ENCODE peak calls at places on chromosomes 2 and 18, in seven cellular contexts. R is Caco-2, U is transverse colon, C is GM23338, S is epithelial cell of proximal tubule, Z is ovary, N is kidney epithelial cell. B is an unnamed sample.

GRCh38 chr2:236684534-236685256 is 115.1 kb downstream of the ACKR3 start:
- DNase-seq in Z (no peak), S (no peak), R (no peak), N (no peak), U (no peak), C (peak), B (no peak)

GRCh38 chr2:158994920-158995676 is 26.7 kb downstream of the TANC1 start:
- DNase-seq in Z (no peak), R (peak), S (no peak), C (peak), N (no peak), U (no peak), B (peak)

GRCh38 chr2:150938586-150938985 is 323.1 kb downstream of the RBM43 start:
- DNase-seq in U (no peak), N (no peak), C (no peak), R (no peak), Z (no peak), S (no peak), B (no peak)

GRCh38 chr2:31274700-31275075 is 40.7 kb downstream of the EHD3 start:
- DNase-seq in S (no peak), Z (no peak), C (no peak), U (no peak), R (no peak), N (no peak), B (no peak)

GRCh38 chr2:225735844-225736243 is 336.3 kb downstream of the NYAP2 start:
- DNase-seq in R (no peak), U (no peak), S (no peak), N (no peak), C (no peak), Z (no peak), B (no peak)

GRCh38 chr18:45526120-45526841 is 89.0 kb upstream of the SLC14A2 start:
- DNase-seq in U (no peak), C (no peak), R (no peak), S (no peak), N (no peak), Z (no peak), B (no peak)

GRCh38 chr2:240622631-240623235 is 2.5 kb upstream of the GPR35 start:
- DNase-seq in N (no peak), S (no peak), R (no peak), Z (no peak), C (no peak), U (peak), B (no peak)

GRCh38 chr2:9666306-9666705 is 35.5 kb upstream of the YWHAQ start:
- DNase-seq in C (no peak), S (no peak), Z (no peak), U (no peak), R (no peak), N (no peak), B (no peak)

GRCh38 chr2:119517433-119517832 is 6.8 kb downstream of the SCTR start:
- DNase-seq in N (no peak), Z (no peak), S (no peak), R (peak), U (peak), C (peak), B (peak)

GRCh38 chr2:42298132-42298531 is 62.9 kb downstream of the COX7A2L start:
- DNase-seq in R (no peak), C (no peak), N (no peak), Z (no peak), U (no peak), S (no peak), B (no peak)

GRCh38 chr2:54285451-54285850 is 29.4 kb upstream of the TSPYL6 start:
- DNase-seq in R (no peak), S (no peak), Z (no peak), C (no peak), U (no peak), N (no peak), B (no peak)

GRCh38 chr2:201964631-201965206 is 68.9 kb upstream of the FZD7 start:
- DNase-seq in N (no peak), C (no peak), Z (no peak), R (no peak), U (no peak), S (no peak), B (peak)

GRCh38 chr18:79392226-79392625 is 3.5 kb upstream of the NFATC1 start:
- DNase-seq in N (no peak), R (no peak), U (no peak), Z (no peak), S (no peak), C (no peak), B (no peak)

GRCh38 chr18:49621851-49622351 is 60.0 kb downstream of the LIPG start:
- DNase-seq in C (no peak), R (no peak), N (no peak), S (no peak), U (no peak), Z (no peak), B (no peak)

GRCh38 chr18:10798727-10799435 is 273.1 kb downstream of the NAPG start:
- DNase-seq in N (peak), S (peak), R (peak), Z (no peak), C (peak), U (no peak), B (peak)

GRCh38 chr2:216710531-216711282 is 15.4 kb upstream of the IGFBP5 start:
- DNase-seq in U (no peak), Z (no peak), C (no peak), N (no peak), S (no peak), R (no peak), B (no peak)

GRCh38 chr2:177598321-177598922 is 205.8 kb downstream of the AGPS start:
- DNase-seq in R (no peak), C (no peak), N (no peak), U (no peak), S (no peak), Z (peak), B (no peak)

GRCh38 chr2:134104754-134105153 is 149.1 kb upstream of the MGAT5 start:
- DNase-seq in Z (no peak), U (no peak), S (no peak), R (no peak), C (no peak), N (no peak), B (no peak)

GRCh38 chr2:113041871-113042270 is 10.8 kb downstream of the IL36B start:
- DNase-seq in C (peak), Z (no peak), S (no peak), R (peak), U (no peak), N (no peak), B (no peak)

GRCh38 chr2:235462415-235462790 is 31.4 kb upstream of the AGAP1 start:
- DNase-seq in S (no peak), R (no peak), C (no peak), Z (no peak), U (no peak), N (no peak), B (no peak)

GRCh38 chr2:164754157-164755093 is 87.2 kb downstream of the COBLL1 start:
- DNase-seq in C (no peak), N (no peak), U (peak), Z (no peak), S (no peak), R (no peak), B (peak)

GRCh38 chr2:144071461-144071860 is 448.5 kb downstream of the ZEB2 start:
- DNase-seq in R (peak), Z (no peak), C (peak), S (no peak), N (no peak), U (no peak), B (no peak)
- TF ChIP-seq CTCF in R (peak), Z (no peak), C (peak), S (no peak), N (no peak), U (no peak), B (no peak)

GRCh38 chr2:169393068-169393590 is 30.8 kb upstream of the LRP2 start:
- DNase-seq in S (no peak), U (no peak), Z (no peak), R (peak), N (no peak), C (no peak), B (peak)

GRCh38 chr2:169395821-169396374 is 33.6 kb upstream of the LRP2 start:
- DNase-seq in R (no peak), Z (no peak), U (no peak), S (no peak), N (no peak), C (peak), B (peak)

DNA sequence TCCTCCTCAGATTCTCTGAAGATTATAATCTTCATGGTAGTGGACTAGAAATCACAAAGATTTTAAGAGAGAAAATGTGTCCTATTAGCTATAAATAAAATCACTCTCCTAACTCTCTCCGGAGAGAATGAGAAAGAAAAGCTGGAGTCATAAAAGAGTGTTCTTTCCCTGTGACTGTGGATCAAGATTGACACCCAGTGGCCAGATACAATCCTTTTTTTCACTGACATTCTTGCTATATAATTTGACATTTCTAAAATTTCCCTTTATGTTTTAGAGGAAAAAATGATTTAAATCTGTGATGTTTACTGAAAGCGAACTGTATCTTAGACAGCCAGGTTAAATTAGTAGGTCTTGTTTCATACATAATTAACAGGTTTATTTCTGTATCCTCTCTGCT is 35.4 kb upstream of the LRP2 start:
- DNase-seq in U (no peak), Z (no peak), S (no peak), C (peak), R (peak), N (no peak), B (no peak)
- TF ChIP-seq CTCF in U (no peak), Z (no peak), S (peak), C (peak), R (peak), N (peak), B (no peak)

DNA sequence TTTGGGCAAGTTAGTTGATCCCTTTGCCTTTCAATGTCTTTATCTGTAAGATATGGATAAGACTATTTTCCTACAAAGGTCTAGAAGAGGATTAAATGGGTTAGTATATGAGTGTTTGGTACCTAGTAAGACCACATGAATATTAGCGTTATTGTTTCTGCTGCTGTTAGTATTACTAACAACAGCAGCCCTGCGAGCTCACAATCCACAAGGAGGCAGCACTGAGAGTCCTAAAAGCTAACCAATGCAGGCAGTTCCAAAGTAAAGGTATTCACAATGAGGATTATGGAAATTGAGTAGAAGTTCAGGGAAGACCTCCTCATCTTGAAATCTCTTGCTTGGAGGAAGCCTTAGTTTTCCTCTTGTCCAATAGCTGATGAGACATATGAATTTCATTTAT is 248.9 kb downstream of the TDRD15 start:
- DNase-seq in N (no peak), Z (no peak), U (no peak), C (peak), R (peak), S (no peak), B (peak)
- TF ChIP-seq CTCF in N (peak), Z (no peak), U (peak), C (peak), R (peak), S (peak), B (peak)

DNA sequence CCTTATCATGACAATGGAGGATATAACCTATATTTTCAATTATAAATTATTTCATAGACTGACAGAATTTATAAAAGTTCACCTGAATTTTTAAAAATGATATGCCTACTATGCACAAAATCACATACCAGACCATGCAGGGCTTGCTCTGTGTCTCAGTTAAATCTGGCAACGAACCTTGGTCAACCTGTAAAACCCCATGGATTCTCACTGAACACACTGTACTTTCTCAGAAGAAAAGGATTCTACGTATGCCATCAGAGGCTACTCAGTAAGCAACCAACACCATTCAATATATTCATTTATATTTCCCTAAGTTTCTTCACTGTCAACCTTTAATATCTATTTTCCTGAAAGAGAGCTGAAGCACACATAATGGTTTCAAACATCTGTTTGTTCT is 52.4 kb downstream of the NRXN1 start:
- DNase-seq in C (no peak), Z (no peak), N (no peak), R (no peak), U (no peak), S (no peak), B (no peak)
- TF ChIP-seq CTCF in C (no peak), Z (no peak), N (no peak), R (no peak), U (no peak), S (no peak), B (no peak)

DNA sequence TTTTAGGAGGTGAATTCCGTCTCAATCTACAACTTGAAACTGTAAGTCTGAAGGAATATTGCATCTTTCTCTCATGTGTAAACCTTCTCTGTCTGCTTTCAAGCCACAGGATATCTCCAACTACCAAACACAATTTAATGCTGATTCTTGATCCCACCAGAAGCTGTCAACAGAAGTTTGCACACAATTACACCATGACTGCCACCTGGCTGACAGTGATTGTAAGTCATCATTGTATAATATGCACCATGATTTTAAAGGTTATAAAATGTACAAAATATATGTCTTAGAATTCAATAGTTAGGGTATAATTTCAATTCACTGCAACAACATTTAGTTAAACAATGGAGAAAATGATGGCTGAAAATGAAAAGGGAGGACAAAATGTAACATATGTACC is 18.4 kb downstream of the PREPL start:
- DNase-seq in Z (no peak), U (no peak), R (peak), N (no peak), C (peak), S (no peak), B (peak)
- TF ChIP-seq CTCF in Z (no peak), U (peak), R (peak), N (peak), C (peak), S (peak), B (peak)

GRCh38 chr2:85602476-85603234 is at the start of gene TMEM150A:
- DNase-seq in U (peak), C (peak), S (no peak), N (peak), Z (peak), R (peak), B (peak)
- TF ChIP-seq CTCF in U (peak), C (peak), S (peak), N (peak), Z (peak), R (peak), B (peak)

B was measured in GM12865.